ENCODE peak calls at places on chromosomes 6 and 20, in eight cellular contexts. One of them, this sample, is unnamed. For H3K4me1, the result is how much of the 10 kb centered on the place peaks cover.

GRCh38 chr6:163356324-163356723 is 58.2 kb upstream of the QKI start:
- DNase-seq in colonic mucosa: peak
- DNase-seq in GM23248: peak
- DNase-seq in upper lobe of right lung: peak
- DNase-seq in psoas muscle: peak
- DNase-seq in tibial artery: peak
- DNase-seq in CD4-positive, alpha-beta memory T cell: no peak
- DNase-seq in SK-N-SH: peak
- DNase-seq in this sample: peak

GRCh38 chr6:129567374-129567773 is 142.6 kb downstream of the ARHGAP18 start:
- DNase-seq in colonic mucosa: peak
- DNase-seq in GM23248: peak
- DNase-seq in upper lobe of right lung: no peak
- DNase-seq in psoas muscle: no peak
- DNase-seq in tibial artery: peak
- DNase-seq in CD4-positive, alpha-beta memory T cell: peak
- DNase-seq in SK-N-SH: no peak
- DNase-seq in this sample: peak

GRCh38 chr20:9517297-9518134 is 3.1 kb downstream of the LAMP5 start:
- DNase-seq in colonic mucosa: no peak
- DNase-seq in GM23248: no peak
- DNase-seq in upper lobe of right lung: no peak
- DNase-seq in psoas muscle: no peak
- DNase-seq in tibial artery: no peak
- DNase-seq in CD4-positive, alpha-beta memory T cell: no peak
- DNase-seq in SK-N-SH: no peak
- DNase-seq in this sample: no peak

GRCh38 chr6:113411006-113411405 is 446.1 kb upstream of the MARCKS start:
- DNase-seq in colonic mucosa: peak
- DNase-seq in GM23248: peak
- DNase-seq in upper lobe of right lung: no peak
- DNase-seq in psoas muscle: no peak
- DNase-seq in tibial artery: no peak
- DNase-seq in CD4-positive, alpha-beta memory T cell: no peak
- DNase-seq in SK-N-SH: no peak
- DNase-seq in this sample: no peak

GRCh38 chr20:2867081-2867860 is 6.0 kb upstream of the PTPRA start:
- DNase-seq in colonic mucosa: peak
- DNase-seq in GM23248: peak
- DNase-seq in upper lobe of right lung: no peak
- DNase-seq in psoas muscle: no peak
- DNase-seq in tibial artery: no peak
- DNase-seq in CD4-positive, alpha-beta memory T cell: no peak
- DNase-seq in SK-N-SH: no peak
- DNase-seq in this sample: no peak

GRCh38 chr6:18182568-18182967 is 27.3 kb downstream of the KDM1B start:
- DNase-seq in colonic mucosa: no peak
- DNase-seq in GM23248: no peak
- DNase-seq in upper lobe of right lung: no peak
- DNase-seq in psoas muscle: no peak
- DNase-seq in tibial artery: no peak
- DNase-seq in CD4-positive, alpha-beta memory T cell: no peak
- DNase-seq in SK-N-SH: no peak
- DNase-seq in this sample: no peak

GRCh38 chr6:33375143-33375649 is 16.4 kb upstream of the KIFC1 start:
- DNase-seq in colonic mucosa: peak
- DNase-seq in GM23248: peak
- DNase-seq in upper lobe of right lung: peak
- DNase-seq in psoas muscle: peak
- DNase-seq in tibial artery: peak
- DNase-seq in CD4-positive, alpha-beta memory T cell: no peak
- DNase-seq in SK-N-SH: peak
- DNase-seq in this sample: no peak

GRCh38 chr6:28134015-28134414 is 7.7 kb upstream of the ZKSCAN8 start:
- DNase-seq in colonic mucosa: peak
- DNase-seq in GM23248: peak
- DNase-seq in upper lobe of right lung: no peak
- DNase-seq in psoas muscle: no peak
- DNase-seq in tibial artery: no peak
- DNase-seq in CD4-positive, alpha-beta memory T cell: no peak
- DNase-seq in SK-N-SH: peak
- DNase-seq in this sample: peak

GRCh38 chr6:96301023-96301422 is 220.6 kb upstream of the UFL1 start:
- DNase-seq in colonic mucosa: no peak
- DNase-seq in GM23248: no peak
- DNase-seq in upper lobe of right lung: no peak
- DNase-seq in psoas muscle: no peak
- DNase-seq in tibial artery: no peak
- DNase-seq in CD4-positive, alpha-beta memory T cell: no peak
- DNase-seq in SK-N-SH: no peak
- DNase-seq in this sample: no peak

GRCh38 chr20:32358883-32359632 is 927 bp downstream of the ASXL1 start:
- DNase-seq in colonic mucosa: peak
- DNase-seq in GM23248: peak
- DNase-seq in upper lobe of right lung: peak
- DNase-seq in psoas muscle: peak
- DNase-seq in tibial artery: peak
- DNase-seq in CD4-positive, alpha-beta memory T cell: peak
- DNase-seq in SK-N-SH: peak
- DNase-seq in this sample: peak

GRCh38 chr20:46706242-46706641 is 3.2 kb upstream of the SLC2A10 start:
- DNase-seq in colonic mucosa: no peak
- DNase-seq in GM23248: no peak
- DNase-seq in upper lobe of right lung: no peak
- DNase-seq in psoas muscle: no peak
- DNase-seq in tibial artery: no peak
- DNase-seq in CD4-positive, alpha-beta memory T cell: no peak
- DNase-seq in SK-N-SH: no peak
- DNase-seq in this sample: no peak

GRCh38 chr6:865846-866245 is 172.9 kb upstream of the EXOC2 start:
- DNase-seq in colonic mucosa: no peak
- DNase-seq in GM23248: no peak
- DNase-seq in upper lobe of right lung: no peak
- DNase-seq in psoas muscle: no peak
- DNase-seq in tibial artery: no peak
- DNase-seq in CD4-positive, alpha-beta memory T cell: no peak
- DNase-seq in SK-N-SH: no peak
- DNase-seq in this sample: no peak

GRCh38 chr6:37785002-37785687 is 34.4 kb upstream of the ZFAND3 start:
- DNase-seq in colonic mucosa: no peak
- DNase-seq in GM23248: no peak
- DNase-seq in upper lobe of right lung: no peak
- DNase-seq in psoas muscle: no peak
- DNase-seq in tibial artery: no peak
- DNase-seq in CD4-positive, alpha-beta memory T cell: no peak
- DNase-seq in SK-N-SH: no peak
- DNase-seq in this sample: peak

GRCh38 chr6:138594042-138594636 is 94.8 kb upstream of the NHSL1 start:
- DNase-seq in colonic mucosa: no peak
- DNase-seq in GM23248: no peak
- DNase-seq in upper lobe of right lung: no peak
- DNase-seq in psoas muscle: no peak
- DNase-seq in tibial artery: no peak
- DNase-seq in CD4-positive, alpha-beta memory T cell: no peak
- DNase-seq in SK-N-SH: no peak
- DNase-seq in this sample: peak

GRCh38 chr6:45566882-45567281 is 189.1 kb upstream of the SUPT3H start:
- DNase-seq in colonic mucosa: no peak
- DNase-seq in GM23248: peak
- DNase-seq in upper lobe of right lung: no peak
- DNase-seq in psoas muscle: no peak
- DNase-seq in tibial artery: no peak
- DNase-seq in CD4-positive, alpha-beta memory T cell: no peak
- DNase-seq in SK-N-SH: no peak
- DNase-seq in this sample: peak

GRCh38 chr6:112367655-112368054 is 20.5 kb downstream of the RFPL4B start:
- DNase-seq in colonic mucosa: no peak
- DNase-seq in GM23248: no peak
- DNase-seq in upper lobe of right lung: no peak
- DNase-seq in psoas muscle: no peak
- DNase-seq in tibial artery: no peak
- DNase-seq in CD4-positive, alpha-beta memory T cell: no peak
- DNase-seq in SK-N-SH: no peak
- DNase-seq in this sample: no peak

GRCh38 chr6:81769834-81770233 is 17.4 kb upstream of the TENT5A start:
- DNase-seq in colonic mucosa: no peak
- DNase-seq in GM23248: peak
- DNase-seq in upper lobe of right lung: no peak
- DNase-seq in psoas muscle: no peak
- DNase-seq in tibial artery: no peak
- DNase-seq in CD4-positive, alpha-beta memory T cell: no peak
- DNase-seq in SK-N-SH: no peak
- DNase-seq in this sample: no peak

GRCh38 chr20:48176139-48176538 is 390.9 kb upstream of the SULF2 start:
- DNase-seq in colonic mucosa: no peak
- DNase-seq in GM23248: no peak
- DNase-seq in upper lobe of right lung: no peak
- DNase-seq in psoas muscle: no peak
- DNase-seq in tibial artery: no peak
- DNase-seq in CD4-positive, alpha-beta memory T cell: no peak
- DNase-seq in SK-N-SH: no peak
- DNase-seq in this sample: no peak

GRCh38 chr6:159790947-159791598 is 806 bp downstream of the MRPL18 start:
- DNase-seq in colonic mucosa: peak
- DNase-seq in GM23248: peak
- DNase-seq in upper lobe of right lung: no peak
- DNase-seq in psoas muscle: no peak
- DNase-seq in tibial artery: peak
- DNase-seq in CD4-positive, alpha-beta memory T cell: no peak
- DNase-seq in SK-N-SH: no peak
- DNase-seq in this sample: peak

GRCh38 chr20:53736757-53737403 is 143.2 kb upstream of the ZNF217 start:
- DNase-seq in colonic mucosa: no peak
- DNase-seq in GM23248: peak
- DNase-seq in upper lobe of right lung: no peak
- DNase-seq in psoas muscle: no peak
- DNase-seq in tibial artery: no peak
- DNase-seq in CD4-positive, alpha-beta memory T cell: no peak
- DNase-seq in SK-N-SH: no peak
- DNase-seq in this sample: no peak
- H3K4me1 ChIP-seq in colonic mucosa: under half
- H3K4me1 ChIP-seq in GM23248: half or more
- H3K4me1 ChIP-seq in upper lobe of right lung: under half
- H3K4me1 ChIP-seq in psoas muscle: under half
- H3K4me1 ChIP-seq in tibial artery: under half
- H3K4me1 ChIP-seq in CD4-positive, alpha-beta memory T cell: under half
- H3K4me1 ChIP-seq in SK-N-SH: under half
- H3K4me1 ChIP-seq in this sample: under half

GRCh38 chr6:142914371-142914770 is 30.6 kb downstream of the HIVEP2 start:
- DNase-seq in colonic mucosa: no peak
- DNase-seq in GM23248: peak
- DNase-seq in upper lobe of right lung: no peak
- DNase-seq in psoas muscle: no peak
- DNase-seq in tibial artery: no peak
- DNase-seq in CD4-positive, alpha-beta memory T cell: no peak
- DNase-seq in SK-N-SH: no peak
- DNase-seq in this sample: no peak
- H3K4me3 ChIP-seq in colonic mucosa: no peak
- H3K4me3 ChIP-seq in GM23248: no peak
- H3K4me3 ChIP-seq in upper lobe of right lung: no peak
- H3K4me3 ChIP-seq in psoas muscle: no peak
- H3K4me3 ChIP-seq in tibial artery: no peak
- H3K4me3 ChIP-seq in CD4-positive, alpha-beta memory T cell: peak
- H3K4me3 ChIP-seq in SK-N-SH: no peak
- H3K4me3 ChIP-seq in this sample: no peak

GRCh38 chr6:155765275-155766194 is 309.9 kb upstream of the NOX3 start:
- DNase-seq in colonic mucosa: no peak
- DNase-seq in GM23248: peak
- DNase-seq in upper lobe of right lung: no peak
- DNase-seq in psoas muscle: no peak
- DNase-seq in tibial artery: no peak
- DNase-seq in CD4-positive, alpha-beta memory T cell: no peak
- DNase-seq in SK-N-SH: no peak
- DNase-seq in this sample: no peak
- H3K4me1 ChIP-seq in colonic mucosa: under half
- H3K4me1 ChIP-seq in GM23248: under half
- H3K4me1 ChIP-seq in upper lobe of right lung: under half
- H3K4me1 ChIP-seq in psoas muscle: under half
- H3K4me1 ChIP-seq in tibial artery: under half
- H3K4me1 ChIP-seq in CD4-positive, alpha-beta memory T cell: under half
- H3K4me1 ChIP-seq in SK-N-SH: under half
- H3K4me1 ChIP-seq in this sample: under half

DNA sequence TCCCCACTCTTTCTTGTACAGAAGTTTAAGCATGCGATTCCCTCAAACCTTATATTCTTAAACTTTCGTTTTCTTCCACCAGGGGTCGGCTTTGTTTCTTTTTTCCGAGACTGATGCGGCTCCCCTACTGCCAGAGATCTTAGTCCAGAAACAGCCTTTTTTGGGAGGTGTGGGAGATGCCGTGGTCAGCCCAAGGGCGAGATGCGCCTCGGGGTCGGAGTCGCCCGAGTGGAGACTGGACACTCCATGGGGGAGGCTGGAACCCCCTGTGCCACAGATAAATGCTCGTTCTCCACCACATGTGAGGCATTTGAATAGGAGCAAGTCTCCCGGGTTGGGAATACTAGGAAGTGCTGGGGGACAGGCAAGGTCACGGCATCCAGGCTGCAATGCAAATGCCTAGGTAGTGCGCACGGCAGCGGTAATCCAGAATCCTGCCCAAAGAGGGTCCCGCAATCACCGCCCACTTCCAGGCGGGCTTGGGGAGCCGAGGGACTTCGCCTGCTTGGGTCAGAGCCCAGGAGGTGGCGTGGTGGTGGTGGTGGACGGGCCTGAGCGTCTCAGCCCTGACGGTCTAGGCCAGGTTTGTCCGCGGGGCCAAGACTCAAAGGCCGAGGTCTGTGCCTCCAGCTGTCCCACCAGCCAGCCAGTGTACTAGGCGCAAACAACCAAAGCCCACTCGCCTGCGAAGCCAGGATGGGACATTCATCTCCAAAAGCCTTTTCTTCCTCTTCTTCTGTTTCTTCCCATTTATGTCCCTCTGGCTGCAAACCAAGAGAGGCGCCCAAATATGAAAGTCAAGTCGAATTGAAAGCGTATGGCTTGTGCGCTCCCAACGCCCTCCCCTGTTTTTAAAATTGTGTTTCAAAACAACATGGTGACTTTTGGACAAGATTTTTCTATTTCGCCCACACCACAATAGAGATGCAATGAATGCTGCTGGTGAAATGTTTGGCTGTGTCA is 39.3 kb upstream of the OSTM1 start:
- DNase-seq in colonic mucosa: no peak
- DNase-seq in GM23248: peak
- DNase-seq in upper lobe of right lung: no peak
- DNase-seq in psoas muscle: no peak
- DNase-seq in tibial artery: no peak
- DNase-seq in CD4-positive, alpha-beta memory T cell: no peak
- DNase-seq in SK-N-SH: peak
- DNase-seq in this sample: peak
- H3K4me3 ChIP-seq in colonic mucosa: no peak
- H3K4me3 ChIP-seq in GM23248: peak
- H3K4me3 ChIP-seq in upper lobe of right lung: peak
- H3K4me3 ChIP-seq in psoas muscle: peak
- H3K4me3 ChIP-seq in tibial artery: peak
- H3K4me3 ChIP-seq in CD4-positive, alpha-beta memory T cell: peak
- H3K4me3 ChIP-seq in SK-N-SH: peak
- H3K4me3 ChIP-seq in this sample: peak

DNA sequence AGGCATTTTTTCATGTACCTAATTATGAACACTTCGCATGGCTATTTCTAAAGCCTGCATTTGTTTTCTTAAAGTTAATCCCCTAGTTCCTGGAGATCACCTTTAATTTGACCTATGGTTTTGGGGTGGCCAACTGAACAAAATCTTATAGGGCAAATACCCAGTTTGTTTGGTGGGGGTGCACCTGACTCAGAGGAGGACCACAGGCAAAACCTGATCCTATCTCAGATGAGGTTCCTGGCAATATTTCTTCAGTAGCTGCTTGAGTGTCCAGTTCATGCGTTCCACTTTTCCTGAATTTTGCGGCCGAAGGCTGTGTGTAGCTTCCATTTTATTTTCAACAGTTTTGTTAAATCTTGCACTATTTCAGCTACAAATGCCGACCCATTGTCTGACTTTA is 10.3 kb upstream of the GMPR start:
- DNase-seq in colonic mucosa: no peak
- DNase-seq in GM23248: no peak
- DNase-seq in upper lobe of right lung: no peak
- DNase-seq in psoas muscle: no peak
- DNase-seq in tibial artery: no peak
- DNase-seq in CD4-positive, alpha-beta memory T cell: no peak
- DNase-seq in SK-N-SH: no peak
- DNase-seq in this sample: no peak
- H3K4me1 ChIP-seq in colonic mucosa: under half
- H3K4me1 ChIP-seq in GM23248: under half
- H3K4me1 ChIP-seq in upper lobe of right lung: under half
- H3K4me1 ChIP-seq in psoas muscle: under half
- H3K4me1 ChIP-seq in tibial artery: under half
- H3K4me1 ChIP-seq in CD4-positive, alpha-beta memory T cell: under half
- H3K4me1 ChIP-seq in SK-N-SH: under half
- H3K4me1 ChIP-seq in this sample: under half

This sample was measured in endodermal cell.